ENCODE peak calls at places on chromosomes 6 and 20, in four cellular contexts. J, M, P and D are unnamed samples.

GRCh38 chr20:17622086-17622850 is 52.4 kb downstream of the DSTN start:
- DNase-seq in J (no peak), M (no peak), P (peak; percentile 55), D (peak; percentile 36)

GRCh38 chr6:41036601-41037000 is 2.4 kb downstream of the UNC5CL start:
- DNase-seq in J (no peak), M (no peak), P (no peak), D (no peak)

GRCh38 chr6:106745396-106745795 is 116.0 kb downstream of the QRSL1 start:
- DNase-seq in J (no peak), M (peak; percentile 18), P (no peak), D (no peak)

GRCh38 chr6:127483399-127484055 is 24.3 kb upstream of the KIAA0408 start:
- DNase-seq in J (no peak), M (no peak), P (no peak), D (peak; percentile 76)

GRCh38 chr6:2768696-2769095 is 3.5 kb downstream of the WRNIP1 start:
- DNase-seq in J (no peak), M (no peak), P (no peak), D (no peak)

GRCh38 chr6:67766061-67766460 is 869.0 kb upstream of the ADGRB3 start:
- DNase-seq in J (no peak), M (no peak), P (no peak), D (no peak)

GRCh38 chr20:51093240-51093763 is 70.4 kb upstream of the KCNG1 start:
- DNase-seq in J (no peak), M (no peak), P (no peak), D (no peak)

GRCh38 chr6:7389451-7390217 is at the start of the genes CAGE1 and RIOK1:
- DNase-seq in J (peak; percentile 96), M (peak; percentile 97), P (peak; percentile 98), D (peak; percentile 94)

GRCh38 chr6:112202639-112203341 is 51.6 kb downstream of the LAMA4 start:
- DNase-seq in J (no peak), M (no peak), P (no peak), D (no peak)

GRCh38 chr6:2429460-2429859 is 184.1 kb upstream of the GMDS start:
- DNase-seq in J (no peak), M (no peak), P (no peak), D (no peak)

GRCh38 chr6:170108890-170109587 is 181.8 kb downstream of the DLL1 start:
- DNase-seq in J (no peak), M (no peak), P (peak; percentile 51), D (peak; percentile 46)

GRCh38 chr6:3965071-3965718 is 113.7 kb downstream of the FAM217A start:
- DNase-seq in J (no peak), M (no peak), P (no peak), D (no peak)

DNA sequence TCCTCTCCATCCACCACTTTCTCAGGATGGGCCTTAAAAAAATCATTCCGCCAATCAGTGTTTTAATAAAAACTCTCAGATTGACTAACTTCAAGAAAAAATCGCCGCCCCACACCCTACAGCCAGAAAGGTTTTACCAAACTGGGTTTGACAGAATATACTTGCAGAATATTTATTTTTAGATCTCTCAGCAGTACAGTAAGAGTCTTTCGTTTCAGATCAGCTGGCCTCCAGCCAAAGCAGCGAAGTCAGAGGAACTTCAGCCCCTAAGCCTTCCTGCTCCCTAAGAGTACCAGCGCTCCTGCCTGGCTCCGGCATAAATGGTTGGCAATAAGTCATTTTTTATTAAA is 24.7 kb downstream of the TBC1D7 start:
- DNase-seq in J (peak; percentile 3), M (peak; percentile 80), P (peak; percentile 88), D (no peak)
- H3K4me3 ChIP-seq in J (no peak overlapping the region), M (no peak overlapping the region), P (no peak overlapping the region), D (no peak overlapping the region)

GRCh38 chr20:44624152-44624551 is 27.3 kb downstream of the ADA start:
- DNase-seq in J (no peak), M (no peak), P (no peak), D (no peak)
- H3K27me3 ChIP-seq in J (no peaks in the 10 kb centered on the region), M (no peaks in the 10 kb centered on the region), P (no peaks in the 10 kb centered on the region), D (peaks cover 14% of the 10 kb centered on the region)

GRCh38 chr20:37055276-37055675 is 40.5 kb downstream of the RBL1 start:
- DNase-seq in J (no peak), M (no peak), P (no peak), D (no peak)
- H3K36me3 ChIP-seq in J (peaks cover 42% of the 10 kb centered on the region), M (peaks cover 17% of the 10 kb centered on the region), P (peaks cover 87% of the 10 kb centered on the region), D (peaks cover 7% of the 10 kb centered on the region)

GRCh38 chr20:44136579-44136978 is 50.4 kb downstream of the JPH2 start:
- DNase-seq in J (no peak), M (no peak), P (no peak), D (no peak)
- H3K4me3 ChIP-seq in J (no peak overlapping the region), M (no peak overlapping the region), P (no peak overlapping the region), D (no peak overlapping the region)

GRCh38 chr20:61919675-61920365 is 145.9 kb downstream of the TAF4 start:
- DNase-seq in J (no peak), M (no peak), P (no peak), D (no peak)
- H3K27me3 ChIP-seq in J (no peaks in the 10 kb centered on the region), M (no peaks in the 10 kb centered on the region), P (no peaks in the 10 kb centered on the region), D (no peaks in the 10 kb centered on the region)

DNA sequence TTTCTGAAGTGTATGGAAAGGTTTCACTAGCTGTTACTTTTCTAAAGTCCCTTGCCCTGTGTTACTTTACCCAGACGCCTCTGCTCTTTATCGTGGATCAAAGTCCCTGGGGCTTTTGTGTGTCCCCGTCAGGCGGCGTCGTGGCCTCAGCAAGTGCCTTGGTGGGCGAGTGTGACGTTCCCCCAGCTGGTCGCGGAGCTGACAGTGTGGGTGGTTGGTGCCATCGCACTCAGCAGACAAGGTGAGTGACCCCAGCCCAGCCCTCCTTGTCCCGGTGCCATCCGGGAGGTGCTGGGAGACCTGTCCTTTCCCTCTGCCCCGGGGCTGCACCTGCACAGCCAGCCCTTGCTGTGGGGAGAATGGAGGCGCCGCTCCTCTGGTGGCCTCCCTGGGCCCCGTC is 27.3 kb upstream of the TCFL5 start:
- DNase-seq in J (no peak), M (no peak), P (no peak), D (no peak)
- H3K36me3 ChIP-seq in J (peaks cover 73% of the 10 kb centered on the region), M (peaks cover 56% of the 10 kb centered on the region), P (peaks cover 88% of the 10 kb centered on the region), D (peaks cover 40% of the 10 kb centered on the region)

GRCh38 chr6:50819906-50820589 is 1.4 kb downstream of the TFAP2B start:
- DNase-seq in J (no peak), M (no peak), P (no peak), D (peak; percentile 76)
- H3K4me3 ChIP-seq in J (no peak overlapping the region), M (no peak overlapping the region), P (peak overlapping the region; percentile 19), D (peak overlapping the region; percentile 10)